ENCODE peak calls at places on chromosomes 4 and X, in ten cellular contexts. A is NT2/D1, P is tibial nerve, J is H7, Q is trophoblast cell, V is OCI-LY7, I is uterus, E is suprapubic skin, Y is mucosa of descending colon, X is kidney epithelial cell. R is an unnamed sample. For H3K36me3, the result is how much of the 10 kb centered on the place peaks cover.

GRCh38 chrX:43949669-43950068 is 23.5 kb downstream of the NDP start:
- DNase-seq in A (peak), P (peak), J (peak), Q (peak), V (peak), I (no peak), E (no peak), Y (peak), X (no peak), R (no peak)

GRCh38 chr4:80065601-80066000 is 7.4 kb downstream of the ANTXR2 start:
- DNase-seq in A (no peak), P (no peak), J (no peak), Q (peak), V (no peak), I (no peak), E (no peak), Y (no peak), X (no peak), R (no peak)

GRCh38 chr4:53858744-53859143 is 205.7 kb downstream of the CHIC2 start:
- DNase-seq in A (no peak), P (no peak), J (no peak), Q (no peak), V (no peak), I (no peak), E (no peak), Y (no peak), X (no peak), R (no peak)

GRCh38 chr4:130563185-130563890 is 1467.4 kb downstream of the C4orf33 start:
- DNase-seq in A (peak), P (peak), J (peak), Q (peak), V (no peak), I (no peak), E (no peak), Y (no peak), X (peak), R (no peak)

GRCh38 chr4:48254381-48255072 is 15.1 kb downstream of the TEC start:
- DNase-seq in A (no peak), P (no peak), J (no peak), Q (no peak), V (no peak), I (peak), E (no peak), Y (no peak), X (no peak), R (no peak)

GRCh38 chr4:122765702-122766352 is 33.3 kb downstream of the BBS12 start:
- DNase-seq in A (no peak), P (no peak), J (no peak), Q (no peak), V (no peak), I (no peak), E (no peak), Y (no peak), X (peak), R (no peak)

GRCh38 chr4:83114576-83114975 is at the start of gene PLAC8:
- DNase-seq in A (no peak), P (no peak), J (no peak), Q (peak), V (no peak), I (no peak), E (no peak), Y (no peak), X (no peak), R (peak)

GRCh38 chrX:120260369-120260768 is 9.8 kb downstream of the ZBTB33 start:
- DNase-seq in A (no peak), P (no peak), J (no peak), Q (no peak), V (no peak), I (no peak), E (no peak), Y (no peak), X (no peak), R (no peak)

GRCh38 chr4:76979236-76979635 is 29.7 kb downstream of the SEPTIN11 start:
- DNase-seq in A (no peak), P (no peak), J (no peak), Q (peak), V (no peak), I (no peak), E (no peak), Y (no peak), X (no peak), R (no peak)

GRCh38 chr4:184506527-184507121 is 32.3 kb upstream of the IRF2 start:
- DNase-seq in A (no peak), P (no peak), J (peak), Q (no peak), V (peak), I (no peak), E (no peak), Y (no peak), X (no peak), R (no peak)

GRCh38 chrX:48076343-48076742 is 4.9 kb upstream of the ZNF630 start:
- DNase-seq in A (no peak), P (no peak), J (no peak), Q (no peak), V (peak), I (no peak), E (no peak), Y (no peak), X (no peak), R (no peak)

GRCh38 chr4:117868201-117868600 is 166.1 kb upstream of the NDST3 start:
- DNase-seq in A (no peak), P (no peak), J (no peak), Q (no peak), V (no peak), I (no peak), E (no peak), Y (no peak), X (no peak), R (no peak)

GRCh38 chr4:167452922-167453321 is 218.6 kb upstream of the SPOCK3 start:
- DNase-seq in A (no peak), P (no peak), J (no peak), Q (no peak), V (no peak), I (no peak), E (no peak), Y (no peak), X (no peak), R (no peak)

GRCh38 chr4:175071123-175071522 is 153.0 kb downstream of the ADAM29 start:
- DNase-seq in A (no peak), P (no peak), J (no peak), Q (peak), V (no peak), I (no peak), E (no peak), Y (no peak), X (no peak), R (no peak)

GRCh38 chr4:177855543-177856197 is 413.4 kb upstream of the AGA start:
- DNase-seq in A (no peak), P (no peak), J (peak), Q (no peak), V (no peak), I (no peak), E (no peak), Y (no peak), X (no peak), R (no peak)

GRCh38 chr4:34720563-34720962 is 1523.8 kb downstream of the ARAP2 start:
- DNase-seq in A (peak), P (no peak), J (peak), Q (peak), V (peak), I (no peak), E (no peak), Y (no peak), X (peak), R (no peak)

GRCh38 chr4:30720021-30720655 is at the start of gene PCDH7:
- DNase-seq in A (peak), P (no peak), J (peak), Q (peak), V (no peak), I (peak), E (no peak), Y (no peak), X (no peak), R (no peak)

GRCh38 chr4:13243152-13243551 is 241.0 kb downstream of the RAB28 start:
- DNase-seq in A (no peak), P (no peak), J (no peak), Q (no peak), V (no peak), I (no peak), E (no peak), Y (no peak), X (no peak), R (no peak)

GRCh38 chr4:162782096-162782777 is 384.5 kb downstream of the NAF1 start:
- DNase-seq in A (no peak), P (no peak), J (no peak), Q (no peak), V (no peak), I (no peak), E (no peak), Y (no peak), X (no peak), R (no peak)

DNA sequence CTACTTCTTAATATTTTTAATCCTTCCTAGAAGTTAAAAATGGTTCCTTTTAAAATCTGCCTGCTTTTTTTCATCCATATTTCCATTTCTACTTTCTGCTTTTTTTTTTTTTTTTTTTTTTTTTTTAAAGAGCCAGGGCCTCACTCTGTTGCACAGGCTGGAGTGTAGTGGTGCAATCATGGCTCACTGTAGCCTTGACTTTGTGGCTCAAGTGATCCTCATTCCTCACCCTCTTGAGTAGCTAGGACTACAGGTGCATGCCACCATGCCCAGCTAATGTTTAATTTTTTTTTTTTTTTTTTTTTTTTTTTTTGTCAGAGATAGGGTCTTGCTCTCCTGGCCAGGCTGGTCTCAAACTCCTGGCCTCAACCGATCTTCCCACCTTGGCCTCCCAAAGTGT is 39.7 kb downstream of the MND1 start:
- DNase-seq in A (no peak), P (no peak), J (no peak), Q (no peak), V (no peak), I (no peak), E (no peak), Y (no peak), X (no peak), R (no peak)
- H3K36me3 ChIP-seq in A (under half), P (under half), J (under half), Q (under half), V (half or more), I (under half), E (under half), Y (under half), X (under half), R (under half)

GRCh38 chr4:38115601-38116000 is 155.4 kb downstream of the PTTG2 start:
- DNase-seq in A (no peak), P (no peak), J (no peak), Q (no peak), V (no peak), I (no peak), E (no peak), Y (no peak), X (no peak), R (no peak)

GRCh38 chr4:38113551-38113950 is 153.4 kb downstream of the PTTG2 start:
- DNase-seq in A (no peak), P (no peak), J (no peak), Q (no peak), V (no peak), I (no peak), E (no peak), Y (no peak), X (no peak), R (no peak)

GRCh38 chr4:38111717-38112116 is 151.5 kb downstream of the PTTG2 start:
- DNase-seq in A (no peak), P (no peak), J (no peak), Q (no peak), V (no peak), I (no peak), E (no peak), Y (no peak), X (no peak), R (no peak)

GRCh38 chr4:38113136-38113535 is 152.9 kb downstream of the PTTG2 start:
- DNase-seq in A (no peak), P (no peak), J (no peak), Q (no peak), V (no peak), I (no peak), E (no peak), Y (no peak), X (no peak), R (no peak)

GRCh38 chr4:38114435-38114834 is 154.2 kb downstream of the PTTG2 start:
- DNase-seq in A (no peak), P (no peak), J (peak), Q (no peak), V (no peak), I (no peak), E (no peak), Y (no peak), X (no peak), R (no peak)
- H3K36me3 ChIP-seq in A (under half), P (under half), J (under half), Q (under half), V (half or more), I (under half), E (under half), Y (under half), X (under half), R (under half)

GRCh38 chrX:18613930-18614639 is 57.8 kb downstream of the RS1 start:
- DNase-seq in A (no peak), P (no peak), J (no peak), Q (no peak), V (no peak), I (no peak), E (no peak), Y (no peak), X (no peak), R (no peak)
- H3K36me3 ChIP-seq in A (under half), P (under half), J (under half), Q (under half), V (under half), I (under half), E (under half), Y (under half), X (under half), R (under half)

DNA sequence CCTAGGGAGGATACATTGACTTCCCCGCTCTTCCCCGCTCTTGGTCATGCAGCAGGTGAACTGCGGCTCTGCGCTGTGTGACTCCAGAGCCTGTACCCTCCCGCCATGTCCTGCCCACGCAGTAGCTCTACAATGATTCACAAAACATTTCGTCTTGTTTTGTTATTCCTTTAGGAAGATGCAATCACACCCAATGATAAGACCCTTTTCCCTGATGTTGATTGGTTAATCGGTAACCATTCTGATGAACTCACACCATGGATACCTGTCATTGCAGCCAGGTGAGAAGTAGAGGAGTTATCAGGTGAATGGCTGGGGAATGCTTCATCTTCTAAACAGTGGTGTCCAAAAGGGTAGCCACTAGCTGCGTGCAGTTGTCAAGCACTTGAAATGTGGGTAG is 23.2 kb downstream of the TRMT44 start:
- DNase-seq in A (no peak), P (no peak), J (no peak), Q (peak), V (no peak), I (no peak), E (no peak), Y (no peak), X (no peak), R (no peak)
- H3K36me3 ChIP-seq in A (half or more), P (half or more), J (under half), Q (under half), V (half or more), I (under half), E (half or more), Y (under half), X (under half), R (under half)

DNA sequence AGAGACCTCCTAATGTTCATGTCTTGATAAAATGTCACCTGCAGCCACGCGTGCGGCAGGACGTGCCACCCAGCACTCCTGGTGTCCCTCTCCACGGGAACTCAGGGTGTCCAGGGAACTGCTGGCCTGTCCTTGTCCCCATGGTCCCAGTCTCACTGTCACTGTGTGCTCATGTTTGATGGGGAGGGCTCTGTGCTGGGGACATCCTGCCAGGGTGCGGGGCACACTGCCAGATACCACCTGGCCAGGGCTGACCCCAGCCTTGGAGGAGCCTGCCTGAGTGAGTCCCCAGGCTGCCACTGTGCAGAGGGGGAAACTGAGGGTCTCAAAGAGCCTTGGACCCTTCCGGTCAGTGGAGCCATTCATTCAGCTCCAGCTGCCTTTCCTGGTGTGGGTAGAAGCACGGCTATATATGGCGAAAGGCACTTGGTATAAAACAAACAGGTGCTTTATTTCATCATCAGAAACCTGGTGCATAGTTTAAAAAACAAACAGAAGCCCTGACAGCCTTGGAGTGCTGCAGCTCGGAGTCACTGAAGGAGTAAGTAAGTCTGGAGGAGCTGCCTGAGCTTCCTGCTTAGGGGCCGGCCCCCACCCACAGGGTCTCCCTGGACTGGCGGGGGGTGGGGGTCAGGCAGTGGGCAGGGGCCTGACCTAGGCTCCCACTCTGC is 32.9 kb downstream of the NOP14 start:
- DNase-seq in A (no peak), P (no peak), J (no peak), Q (peak), V (no peak), I (peak), E (peak), Y (peak), X (no peak), R (no peak)
- H3K36me3 ChIP-seq in A (half or more), P (half or more), J (under half), Q (half or more), V (under half), I (under half), E (half or more), Y (under half), X (under half), R (half or more)

GRCh38 chrX:154360155-154360713 is 14.2 kb downstream of the FLNA start:
- DNase-seq in A (no peak), P (no peak), J (no peak), Q (no peak), V (no peak), I (no peak), E (no peak), Y (no peak), X (no peak), R (no peak)

GRCh38 chrX:154358011-154358410 is 16.4 kb downstream of the FLNA start:
- DNase-seq in A (no peak), P (no peak), J (no peak), Q (no peak), V (no peak), I (no peak), E (no peak), Y (no peak), X (no peak), R (no peak)

GRCh38 chrX:154358829-154359228 is 15.6 kb downstream of the FLNA start:
- DNase-seq in A (no peak), P (no peak), J (no peak), Q (no peak), V (no peak), I (no peak), E (no peak), Y (no peak), X (no peak), R (no peak)

GRCh38 chrX:154357205-154357604 is 17.2 kb downstream of the FLNA start:
- DNase-seq in A (no peak), P (no peak), J (no peak), Q (no peak), V (no peak), I (no peak), E (no peak), Y (no peak), X (no peak), R (no peak)

DNA sequence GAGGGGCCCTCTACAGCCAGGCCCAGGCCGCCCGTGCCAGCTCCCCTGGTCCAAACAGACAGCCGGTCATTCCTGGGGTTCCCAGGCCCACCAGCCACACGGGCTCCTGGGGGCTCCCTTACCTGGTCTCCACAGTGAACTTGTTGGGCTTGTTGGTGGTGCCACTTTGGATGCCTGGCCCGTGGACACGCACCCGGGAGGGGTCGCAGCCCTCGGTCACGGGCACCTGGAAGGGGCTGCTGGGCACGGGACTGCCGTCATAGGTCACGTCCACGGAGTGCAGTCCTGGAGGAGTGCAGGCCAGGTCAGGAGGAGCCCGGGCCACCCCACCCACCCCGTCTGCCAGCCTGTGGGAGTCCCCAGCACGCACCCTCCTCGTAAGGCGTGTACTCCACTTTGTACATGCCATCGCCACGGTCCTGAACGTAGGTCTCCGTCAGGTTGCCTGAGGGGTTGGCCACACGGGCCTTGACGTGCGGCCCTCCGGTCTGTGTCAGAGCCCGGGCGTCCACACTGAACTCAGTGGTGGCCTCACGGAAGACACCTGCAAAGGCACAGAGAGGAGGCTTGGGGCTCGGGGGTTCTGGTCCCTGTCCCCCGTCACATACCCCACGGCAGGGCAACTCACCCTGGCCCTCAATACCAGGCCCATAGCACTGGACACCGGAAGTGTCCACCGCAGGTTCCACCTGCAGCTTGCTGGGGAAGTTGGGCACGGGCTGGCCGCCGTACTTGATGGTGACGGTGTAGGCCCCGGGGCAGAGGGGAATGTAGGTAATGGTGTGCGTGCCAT is 14.9 kb downstream of the FLNA start:
- DNase-seq in A (no peak), P (no peak), J (no peak), Q (no peak), V (no peak), I (no peak), E (no peak), Y (no peak), X (no peak), R (no peak)
- H3K36me3 ChIP-seq in A (half or more), P (half or more), J (under half), Q (half or more), V (half or more), I (under half), E (half or more), Y (under half), X (under half), R (half or more)

GRCh38 chr4:73414936-73415271 is 10.8 kb downstream of the ALB start:
- DNase-seq in A (no peak), P (no peak), J (no peak), Q (no peak), V (no peak), I (no peak), E (no peak), Y (no peak), X (no peak), R (no peak)
- H3K36me3 ChIP-seq in A (under half), P (under half), J (under half), Q (under half), V (under half), I (under half), E (under half), Y (under half), X (under half), R (under half)

R was measured in effector memory CD4-positive, alpha-beta T cell.